ENCODE peak calls at places on chromosomes 11 and 22, in four cellular contexts. H is mesendoderm, V is substantia nigra, U is OCI-M1. X is an unnamed sample.

GRCh38 chr22:26432619-26433311 is 3.7 kb downstream of the ASPHD2 start:
- DNase-seq in U (peak), H (no peak), V (no peak), X (no peak)

GRCh38 chr11:116731097-116731761 is 41.6 kb downstream of the BUD13 start:
- DNase-seq in H (peak), U (no peak), V (no peak), X (peak)

GRCh38 chr11:95715777-95716241 is 73.8 kb downstream of the FAM76B start:
- DNase-seq in U (no peak), H (no peak), V (no peak), X (no peak)

GRCh38 chr11:110833033-110833484 is 120.8 kb upstream of the ARHGAP20 start:
- DNase-seq in U (no peak), V (no peak), H (no peak), X (no peak)

GRCh38 chr11:69058501-69059270 is 10.0 kb downstream of the TPCN2 start:
- DNase-seq in V (no peak), H (no peak), U (no peak), X (no peak)

GRCh38 chr22:40409613-40410113 is 39.3 kb downstream of the SGSM3 start:
- DNase-seq in V (no peak), U (no peak), H (no peak), X (no peak)

GRCh38 chr11:86990520-86990919 is 35.3 kb upstream of the FZD4 start:
- DNase-seq in U (no peak), H (peak), V (no peak), X (no peak)

GRCh38 chr22:48838376-48838775 is 989.3 kb downstream of the BRD1 start:
- DNase-seq in H (no peak), V (no peak), U (no peak), X (no peak)

GRCh38 chr11:45423036-45423435 is 136.9 kb upstream of the SYT13 start:
- DNase-seq in U (no peak), H (no peak), V (no peak), X (no peak)

GRCh38 chr11:8531312-8531711 is 62.7 kb downstream of the STK33 start:
- DNase-seq in U (no peak), V (no peak), H (no peak), X (no peak)

GRCh38 chr22:27827586-27828213 is 26.1 kb upstream of the MN1 start:
- DNase-seq in H (no peak), U (no peak), V (no peak), X (no peak)

GRCh38 chr11:46378296-46378695 is 3.2 kb upstream of the MDK start:
- DNase-seq in V (no peak), U (no peak), H (no peak), X (no peak)

GRCh38 chr11:37505406-37505805 is 907.4 kb upstream of the RAG2 start:
- DNase-seq in U (no peak), H (peak), V (no peak), X (no peak)

GRCh38 chr22:41523464-41524221 is 20.6 kb downstream of the POLR3H start:
- DNase-seq in V (no peak), U (no peak), H (peak), X (no peak)

GRCh38 chr11:129190087-129190486 is 2.0 kb downstream of the ARHGAP32 start:
- DNase-seq in U (no peak), V (no peak), H (peak), X (no peak)